ENCODE peak calls at places on chromosome 14, in ten cellular contexts. H is NCI-H1105; Z is hepatic stellate cell; W is activated CD8-positive, alpha-beta T cell treated with anti-CD3 and anti-CD28 coated beads for 36 hours; Q is frontal cortex; K is neuronal stem cell; B is choroid plexus epithelial cell; G is tibial nerve; M is neural crest cell; O is CD8-positive, alpha-beta memory T cell. V is an unnamed sample.

GRCh38 chr14:99784508-99784907 is 8.7 kb upstream of the EML1 start:
- DNase-seq in H (no peak), Z (no peak), W (no peak), Q (no peak), K (no peak), B (no peak), G (no peak), M (no peak), O (no peak), V (no peak)

GRCh38 chr14:21136024-21136423 is 19.8 kb downstream of the OR5AU1 start:
- DNase-seq in H (peak; percentile 17), Z (peak; percentile 29), W (no peak), Q (peak; percentile 10), K (peak; percentile 4), B (peak; percentile 27), G (no peak), M (no peak), O (no peak), V (peak; percentile 42)

GRCh38 chr14:46574236-46574970 is 77.2 kb downstream of the RPL10L start:
- DNase-seq in H (no peak), Z (no peak), W (no peak), Q (no peak), K (no peak), B (peak; percentile 42), G (no peak), M (no peak), O (no peak), V (peak; percentile 69)

GRCh38 chr14:31096255-31096654 is 70.1 kb upstream of the STRN3 start:
- DNase-seq in H (no peak), Z (peak; percentile 10), W (no peak), Q (no peak), K (no peak), B (peak; percentile 69), G (no peak), M (no peak), O (no peak), V (peak; percentile 35)

GRCh38 chr14:89503458-89503996 is 86.5 kb upstream of the FOXN3 start:
- DNase-seq in H (no peak), Z (no peak), W (no peak), Q (peak; percentile 46), K (no peak), B (no peak), G (no peak), M (no peak), O (no peak), V (no peak)

GRCh38 chr14:90491221-90491867 is 94.5 kb downstream of the CALM1 start:
- DNase-seq in H (no peak), Z (peak; percentile 54), W (no peak), Q (peak; percentile 74), K (no peak), B (peak; percentile 88), G (peak; percentile 21), M (peak; percentile 23), O (no peak), V (no peak)

GRCh38 chr14:52012635-52013034 is 23.3 kb downstream of the RTRAF start:
- DNase-seq in H (no peak), Z (no peak), W (no peak), Q (no peak), K (no peak), B (peak; percentile 92), G (no peak), M (no peak), O (no peak), V (no peak)

GRCh38 chr14:97580923-97581495 is 783.8 kb downstream of the VRK1 start:
- DNase-seq in H (no peak), Z (no peak), W (peak; percentile 16), Q (no peak), K (peak; percentile 48), B (no peak), G (no peak), M (peak; percentile 11), O (no peak), V (no peak)

GRCh38 chr14:72516936-72517408 is 376.9 kb downstream of the DPF3 start:
- DNase-seq in H (peak; percentile 27), Z (peak; percentile 39), W (peak; percentile 84), Q (peak; percentile 34), K (peak; percentile 75), B (peak; percentile 93), G (peak; percentile 81), M (peak; percentile 67), O (peak; percentile 58), V (peak; percentile 87)

GRCh38 chr14:76780875-76781647 is 19.8 kb downstream of the VASH1 start:
- DNase-seq in H (no peak), Z (no peak), W (no peak), Q (peak; percentile 56), K (no peak), B (no peak), G (no peak), M (no peak), O (no peak), V (no peak)

GRCh38 chr14:58138719-58139482 is 13.1 kb downstream of the ARMH4 start:
- DNase-seq in H (no peak), Z (no peak), W (no peak), Q (no peak), K (no peak), B (no peak), G (no peak), M (no peak), O (no peak), V (no peak)

GRCh38 chr14:105148604-105149145 is 19.9 kb downstream of the JAG2 start:
- DNase-seq in H (no peak), Z (no peak), W (no peak), Q (no peak), K (no peak), B (no peak), G (no peak), M (no peak), O (no peak), V (no peak)

GRCh38 chr14:27608377-27608776 is 1010.5 kb upstream of the NOVA1 start:
- DNase-seq in H (no peak), Z (no peak), W (no peak), Q (no peak), K (no peak), B (no peak), G (no peak), M (no peak), O (no peak), V (no peak)

GRCh38 chr14:34055545-34055944 is 104.7 kb upstream of the EGLN3 start:
- DNase-seq in H (no peak), Z (no peak), W (no peak), Q (no peak), K (no peak), B (no peak), G (no peak), M (no peak), O (no peak), V (no peak)

GRCh38 chr14:49898485-49898884 is 5.6 kb downstream of the ARF6 start:
- DNase-seq in H (no peak), Z (no peak), W (no peak), Q (no peak), K (no peak), B (no peak), G (no peak), M (no peak), O (no peak), V (no peak)

GRCh38 chr14:31489680-31490079 is 1.8 kb upstream of the GPR33 start:
- DNase-seq in H (no peak), Z (no peak), W (no peak), Q (no peak), K (no peak), B (no peak), G (no peak), M (no peak), O (no peak), V (no peak)

GRCh38 chr14:49770212-49770817 is 2.4 kb downstream of the KLHDC2 start:
- DNase-seq in H (no peak), Z (peak; percentile 34), W (no peak), Q (no peak), K (no peak), B (peak; percentile 76), G (no peak), M (no peak), O (no peak), V (no peak)

GRCh38 chr14:23182372-23183014 is 967 bp downstream of the SLC7A8 start:
- DNase-seq in H (peak; percentile 29), Z (no peak), W (peak; percentile 55), Q (no peak), K (no peak), B (no peak), G (no peak), M (no peak), O (no peak), V (no peak)

GRCh38 chr14:31025335-31026075 is at the start of gene AP4S1:
- DNase-seq in H (peak; percentile 25), Z (peak; percentile 24), W (peak; percentile 59), Q (peak; percentile 22), K (peak; percentile 33), B (no peak), G (peak; percentile 24), M (peak; percentile 45), O (peak; percentile 24), V (peak; percentile 59)

GRCh38 chr14:73173092-73173735 is 36.9 kb downstream of the PSEN1 start:
- DNase-seq in H (peak; percentile 68), Z (peak; percentile 36), W (peak; percentile 27), Q (peak; percentile 19), K (peak; percentile 6), B (peak; percentile 85), G (no peak), M (no peak), O (no peak), V (peak; percentile 72)

GRCh38 chr14:69671365-69672050 is 60.1 kb downstream of the SUSD6 start:
- DNase-seq in H (no peak), Z (no peak), W (no peak), Q (no peak), K (no peak), B (no peak), G (no peak), M (no peak), O (no peak), V (no peak)

GRCh38 chr14:101480022-101480746 is 81.1 kb upstream of the DIO3 start:
- DNase-seq in H (no peak), Z (no peak), W (no peak), Q (no peak), K (no peak), B (no peak), G (no peak), M (no peak), O (no peak), V (no peak)

GRCh38 chr14:101705733-101706508 is 55.6 kb upstream of the PPP2R5C start:
- DNase-seq in H (no peak), Z (no peak), W (peak; percentile 60), Q (no peak), K (peak; percentile 37), B (peak; percentile 74), G (peak; percentile 28), M (no peak), O (peak; percentile 57), V (peak; percentile 34)

GRCh38 chr14:92409069-92409468 is 86.1 kb downstream of the SLC24A4 start:
- DNase-seq in H (no peak), Z (no peak), W (no peak), Q (no peak), K (no peak), B (no peak), G (peak; percentile 26), M (no peak), O (no peak), V (peak; percentile 49)

GRCh38 chr14:53523226-53523625 is 370.1 kb upstream of the DDHD1 start:
- DNase-seq in H (no peak), Z (no peak), W (no peak), Q (no peak), K (no peak), B (no peak), G (no peak), M (no peak), O (no peak), V (no peak)